ENCODE peak calls at places on chromosomes 5 and 9, in five cellular contexts. D is tibial nerve, Z is HCT116, W is sigmoid colon, B is transverse colon. O is an unnamed sample.

GRCh38 chr5:108728566-108729305 is 19.0 kb upstream of the FER start:
- DNase-seq in Z (no peak), W (no peak), D (no peak), B (no peak), O (no peak)

GRCh38 chr9:130824079-130824478 is 11.0 kb upstream of the ABL1 start:
- DNase-seq in B (no peak), D (no peak), W (no peak), Z (no peak), O (no peak)

GRCh38 chr5:39998518-39998917 is 573.7 kb upstream of the DAB2 start:
- DNase-seq in D (no peak), B (peak), Z (no peak), W (peak), O (no peak)

GRCh38 chr9:91034976-91035824 is 233.6 kb downstream of the SYK start:
- DNase-seq in B (no peak), W (no peak), Z (no peak), D (no peak), O (no peak)

GRCh38 chr5:1183424-1184162 is 17.8 kb upstream of the SLC6A19 start:
- DNase-seq in B (no peak), Z (no peak), W (no peak), D (no peak), O (no peak)

GRCh38 chr5:179819296-179820126 is 1.2 kb upstream of the SQSTM1 start:
- DNase-seq in Z (no peak), B (peak), W (peak), D (peak), O (peak)

GRCh38 chr9:1216532-1216931 is 166.4 kb downstream of the DMRT2 start:
- DNase-seq in W (no peak), B (no peak), D (no peak), Z (no peak), O (no peak)

GRCh38 chr9:2178034-2178734 is 163.0 kb downstream of the SMARCA2 start:
- DNase-seq in W (no peak), D (no peak), Z (no peak), B (no peak), O (no peak)

GRCh38 chr9:37466037-37466709 is 923 bp upstream of the ZBTB5 start:
- DNase-seq in B (peak), W (peak), Z (peak), D (peak), O (peak)

GRCh38 chr9:112380102-112380581 is at the start of gene HSDL2:
- DNase-seq in B (peak), W (peak), D (peak), Z (no peak), O (peak)

GRCh38 chr5:127028822-127029457 is 1.4 kb downstream of the MARCHF3 start:
- DNase-seq in Z (no peak), B (peak), W (no peak), D (no peak), O (no peak)
- H3K4me3 ChIP-seq in Z (peak), B (peak), W (peak), D (peak), O (no peak)

GRCh38 chr9:127360829-127361228 is 36.1 kb upstream of the SLC2A8 start:
- DNase-seq in D (no peak), Z (peak), W (no peak), B (no peak), O (no peak)
- TF ChIP-seq CTCF in D (peak), Z (peak), W (peak), B (peak), O (no peak)

GRCh38 chr9:133415107-133415506 is 2.7 kb downstream of the REXO4 start:
- DNase-seq in D (no peak), Z (no peak), W (no peak), B (no peak), O (no peak)

GRCh38 chr9:133419005-133419404 is 1.2 kb upstream of the REXO4 start:
- DNase-seq in Z (no peak), B (peak), D (no peak), W (no peak), O (no peak)

GRCh38 chr9:133420392-133420827 is 1.8 kb upstream of the ADAMTS13 start:
- DNase-seq in W (no peak), B (no peak), D (no peak), Z (no peak), O (no peak)

GRCh38 chr9:133421615-133422542 is at the start of gene ADAMTS13:
- DNase-seq in W (no peak), B (no peak), D (no peak), Z (no peak), O (no peak)

GRCh38 chr9:133417541-133418461 is at the start of gene REXO4:
- DNase-seq in W (peak), Z (peak), B (peak), D (peak), O (peak)
- TF ChIP-seq POLR2A in W (no peak), Z (peak), B (peak), D (no peak), O (no peak)

GRCh38 chr9:95115104-95115503 is 202.4 kb downstream of the FANCC start:
- DNase-seq in Z (no peak), D (no peak), W (peak), B (no peak), O (no peak)
- H3K4me3 ChIP-seq in Z (no peak), D (no peak), W (no peak), B (no peak), O (no peak)

DNA sequence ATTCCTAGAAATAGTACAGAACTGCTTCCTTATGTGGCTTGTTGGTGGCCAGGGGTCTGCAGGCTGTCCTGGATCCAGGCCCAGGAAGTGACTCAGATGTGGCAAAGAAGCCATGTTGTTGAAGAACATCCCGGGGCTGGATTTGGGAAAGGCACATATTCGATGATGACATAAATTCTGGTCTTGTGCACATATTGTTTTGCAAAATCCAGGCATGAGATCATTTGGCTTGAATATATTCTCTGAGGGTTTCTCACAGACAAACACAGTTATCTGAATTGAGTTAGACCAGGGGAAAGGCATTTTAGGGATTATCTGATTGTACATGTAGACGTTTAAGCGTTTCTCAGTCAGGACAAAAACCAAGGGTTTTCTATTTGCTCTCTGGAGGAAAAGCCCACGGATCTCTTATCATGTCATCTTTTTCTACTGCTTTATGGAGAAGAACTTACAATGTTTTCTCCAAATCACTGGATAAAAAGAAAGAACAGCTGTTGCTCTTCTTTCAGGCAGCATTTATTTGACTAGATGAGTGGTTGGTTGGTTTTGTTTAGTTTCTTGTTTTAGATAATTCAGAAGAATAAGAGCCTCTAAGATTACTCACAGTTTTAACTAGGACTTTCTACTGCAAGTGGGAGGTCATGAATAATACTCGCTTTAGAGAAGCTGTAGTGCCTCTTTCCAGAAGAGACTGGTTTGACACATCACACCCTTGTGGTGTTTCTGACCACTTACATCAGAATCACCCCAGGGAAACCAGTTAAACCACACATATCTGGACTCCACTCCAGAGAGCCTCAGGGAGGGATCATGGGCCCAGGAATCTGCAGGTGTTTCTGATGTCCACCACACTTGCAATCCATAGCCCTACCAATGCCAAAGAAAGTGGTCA is 29.5 kb upstream of the LHFPL2 start:
- DNase-seq in B (peak), D (peak), Z (peak), W (peak), O (peak)
- TF ChIP-seq CTCF in B (no peak), D (no peak), Z (no peak), W (no peak), O (no peak)

GRCh38 chr5:143248391-143248790 is 155.1 kb downstream of the NR3C1 start:
- DNase-seq in Z (no peak), D (no peak), W (no peak), B (no peak), O (no peak)

GRCh38 chr5:143247134-143247815 is 156.2 kb downstream of the NR3C1 start:
- DNase-seq in D (no peak), Z (no peak), W (no peak), B (no peak), O (no peak)

GRCh38 chr5:143249851-143250250 is 153.6 kb downstream of the NR3C1 start:
- DNase-seq in W (no peak), B (no peak), D (no peak), Z (no peak), O (no peak)

GRCh38 chr5:143251175-143251574 is 152.3 kb downstream of the NR3C1 start:
- DNase-seq in W (no peak), D (no peak), B (no peak), Z (no peak), O (no peak)

GRCh38 chr5:143248822-143249579 is 154.5 kb downstream of the NR3C1 start:
- DNase-seq in Z (no peak), D (no peak), B (no peak), W (no peak), O (no peak)
- TF ChIP-seq POLR2A in Z (no peak), D (no peak), B (no peak), W (no peak), O (no peak)

GRCh38 chr9:33158555-33159057 is 8.5 kb downstream of the B4GALT1 start:
- DNase-seq in W (no peak), B (no peak), Z (no peak), D (no peak), O (no peak)
- H3K4me3 ChIP-seq in W (no peak), B (no peak), Z (no peak), D (no peak), O (no peak)

GRCh38 chr5:73649926-73650325 is 23.9 kb downstream of the ARHGEF28 start:
- DNase-seq in B (no peak), D (no peak), W (no peak), Z (no peak), O (no peak)
- TF ChIP-seq CTCF in B (no peak), D (no peak), W (no peak), Z (no peak), O (no peak)

DNA sequence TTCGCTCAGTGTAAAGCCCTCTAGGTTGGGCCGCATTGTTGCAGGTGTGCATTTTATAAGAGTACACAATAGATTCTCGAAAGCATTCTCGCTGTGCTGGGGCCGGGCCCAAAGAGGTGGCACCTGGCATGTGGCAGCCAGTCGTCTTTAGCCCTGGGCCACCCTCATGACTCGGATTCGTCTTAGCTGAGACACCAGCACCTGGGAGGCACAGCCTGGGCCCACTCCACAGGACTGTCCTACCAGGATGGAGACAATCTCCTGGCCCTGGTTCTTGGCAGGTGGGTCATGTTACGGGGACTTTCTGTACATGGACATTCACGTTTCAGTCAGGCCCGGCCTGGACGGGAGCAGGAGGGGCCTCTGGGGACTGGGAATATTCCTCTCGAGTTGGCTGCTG is 212.5 kb downstream of the FANCC start:
- DNase-seq in B (no peak), W (peak), Z (no peak), D (no peak), O (no peak)
- TF ChIP-seq POLR2A in B (no peak), W (no peak), Z (no peak), D (no peak), O (no peak)

DNA sequence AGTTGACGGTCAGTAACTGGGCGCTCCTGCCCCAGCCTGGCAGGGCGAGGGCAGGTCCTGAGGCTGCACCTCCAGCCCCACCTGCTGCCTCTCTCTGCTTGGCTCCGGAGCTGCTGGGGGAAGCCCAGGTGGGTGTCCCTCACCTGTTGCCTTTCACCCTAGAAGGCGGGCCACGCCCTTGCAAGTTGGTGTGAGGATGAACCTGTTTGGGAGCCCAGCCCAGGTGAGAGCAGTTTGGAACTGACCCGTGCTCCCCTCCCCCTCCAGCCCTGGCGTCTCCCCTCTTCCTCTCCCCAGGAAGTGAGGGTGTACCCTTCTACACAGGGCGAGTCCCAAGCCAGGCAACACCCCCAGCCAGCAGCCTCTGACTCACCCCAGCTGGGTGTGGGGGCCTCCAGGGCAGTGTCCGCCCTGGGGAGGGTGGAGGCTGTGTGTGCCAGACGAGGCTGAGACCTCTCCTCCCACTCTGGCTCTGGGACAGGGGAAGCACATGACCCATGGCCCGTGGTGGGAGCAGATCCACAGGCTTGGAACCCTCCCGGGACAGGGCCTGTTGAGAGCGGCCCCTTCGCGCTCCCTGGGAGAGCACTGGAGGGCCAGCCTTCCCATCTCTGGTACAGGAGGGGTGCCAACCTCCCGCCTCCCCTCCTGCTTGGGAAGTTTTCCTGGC is 10.4 kb downstream of the LRRC8A start:
- DNase-seq in B (peak), D (peak), W (peak), Z (no peak), O (peak)
- H3K4me3 ChIP-seq in B (no peak), D (no peak), W (peak), Z (no peak), O (no peak)